ENCODE peak calls at places on chromosomes 13 and 19, in six cellular contexts. One of them, this sample, is unnamed.

GRCh38 chr13:66803759-66804456 is 426.2 kb downstream of the PCDH9 start:
- DNase-seq in Calu3: no peak
- DNase-seq in GM20000: no peak
- DNase-seq in foreskin fibroblast: peak
- DNase-seq in omental fat pad: no peak
- DNase-seq in hepatocyte: no peak
- DNase-seq in this sample: no peak

GRCh38 chr13:50529154-50529882 is 314.2 kb downstream of the DLEU7 start:
- DNase-seq in Calu3: peak
- DNase-seq in GM20000: no peak
- DNase-seq in foreskin fibroblast: peak
- DNase-seq in omental fat pad: no peak
- DNase-seq in hepatocyte: peak
- DNase-seq in this sample: no peak

GRCh38 chr13:26502826-26503225 is 54.7 kb upstream of the WASF3 start:
- DNase-seq in Calu3: no peak
- DNase-seq in GM20000: no peak
- DNase-seq in foreskin fibroblast: peak
- DNase-seq in omental fat pad: no peak
- DNase-seq in hepatocyte: peak
- DNase-seq in this sample: no peak

GRCh38 chr13:47672245-47672975 is 328.7 kb downstream of the SUCLA2 start:
- DNase-seq in Calu3: no peak
- DNase-seq in GM20000: no peak
- DNase-seq in foreskin fibroblast: peak
- DNase-seq in omental fat pad: no peak
- DNase-seq in hepatocyte: no peak
- DNase-seq in this sample: no peak

GRCh38 chr13:90968510-90968909 is 379.0 kb upstream of the MIR17HG start:
- DNase-seq in Calu3: peak
- DNase-seq in GM20000: peak
- DNase-seq in foreskin fibroblast: no peak
- DNase-seq in omental fat pad: no peak
- DNase-seq in hepatocyte: peak
- DNase-seq in this sample: no peak

GRCh38 chr19:3378352-3379146 is 12.2 kb downstream of the NFIC start:
- DNase-seq in Calu3: no peak
- DNase-seq in GM20000: no peak
- DNase-seq in foreskin fibroblast: no peak
- DNase-seq in omental fat pad: no peak
- DNase-seq in hepatocyte: no peak
- DNase-seq in this sample: no peak

GRCh38 chr13:35716186-35716585 is 239.7 kb upstream of the MAB21L1 start:
- DNase-seq in Calu3: peak
- DNase-seq in GM20000: no peak
- DNase-seq in foreskin fibroblast: peak
- DNase-seq in omental fat pad: no peak
- DNase-seq in hepatocyte: peak
- DNase-seq in this sample: no peak

GRCh38 chr13:101875717-101876393 is 423.4 kb downstream of the ITGBL1 start:
- DNase-seq in Calu3: peak
- DNase-seq in GM20000: no peak
- DNase-seq in foreskin fibroblast: peak
- DNase-seq in omental fat pad: no peak
- DNase-seq in hepatocyte: peak
- DNase-seq in this sample: no peak

GRCh38 chr19:53696951-53697350 is 65.2 kb downstream of the DPRX start:
- DNase-seq in Calu3: no peak
- DNase-seq in GM20000: no peak
- DNase-seq in foreskin fibroblast: no peak
- DNase-seq in omental fat pad: no peak
- DNase-seq in hepatocyte: no peak
- DNase-seq in this sample: no peak

GRCh38 chr19:17687857-17688784 is at the start of gene UNC13A:
- DNase-seq in Calu3: peak
- DNase-seq in GM20000: peak
- DNase-seq in foreskin fibroblast: peak
- DNase-seq in omental fat pad: no peak
- DNase-seq in hepatocyte: peak
- DNase-seq in this sample: peak

GRCh38 chr13:91133941-91134772 is 213.3 kb upstream of the MIR17HG start:
- DNase-seq in Calu3: peak
- DNase-seq in GM20000: peak
- DNase-seq in foreskin fibroblast: peak
- DNase-seq in omental fat pad: no peak
- DNase-seq in hepatocyte: peak
- DNase-seq in this sample: no peak

GRCh38 chr13:109971745-109972090 is 185.3 kb upstream of the IRS2 start:
- DNase-seq in Calu3: no peak
- DNase-seq in GM20000: no peak
- DNase-seq in foreskin fibroblast: peak
- DNase-seq in omental fat pad: no peak
- DNase-seq in hepatocyte: no peak
- DNase-seq in this sample: no peak

GRCh38 chr13:50162001-50162400 is 146.8 kb downstream of the KCNRG start:
- DNase-seq in Calu3: no peak
- DNase-seq in GM20000: no peak
- DNase-seq in foreskin fibroblast: peak
- DNase-seq in omental fat pad: no peak
- DNase-seq in hepatocyte: peak
- DNase-seq in this sample: no peak

GRCh38 chr13:76854894-76855293 is 31.3 kb downstream of the KCTD12 start:
- DNase-seq in Calu3: no peak
- DNase-seq in GM20000: no peak
- DNase-seq in foreskin fibroblast: peak
- DNase-seq in omental fat pad: no peak
- DNase-seq in hepatocyte: no peak
- DNase-seq in this sample: no peak

GRCh38 chr19:55383789-55384575 is at the start of gene TMEM238:
- DNase-seq in Calu3: peak
- DNase-seq in GM20000: peak
- DNase-seq in foreskin fibroblast: peak
- DNase-seq in omental fat pad: no peak
- DNase-seq in hepatocyte: peak
- DNase-seq in this sample: peak

GRCh38 chr19:47111081-47111589 is 2.4 kb downstream of the ZC3H4 start:
- DNase-seq in Calu3: no peak
- DNase-seq in GM20000: no peak
- DNase-seq in foreskin fibroblast: no peak
- DNase-seq in omental fat pad: no peak
- DNase-seq in hepatocyte: no peak
- DNase-seq in this sample: peak

GRCh38 chr19:38975214-38975860 is at the start of gene FBXO17:
- DNase-seq in Calu3: peak
- DNase-seq in GM20000: peak
- DNase-seq in foreskin fibroblast: peak
- DNase-seq in omental fat pad: no peak
- DNase-seq in hepatocyte: peak
- DNase-seq in this sample: no peak

GRCh38 chr13:96834626-96835025 is 159.7 kb downstream of the OXGR1 start:
- DNase-seq in Calu3: no peak
- DNase-seq in GM20000: no peak
- DNase-seq in foreskin fibroblast: no peak
- DNase-seq in omental fat pad: no peak
- DNase-seq in hepatocyte: no peak
- DNase-seq in this sample: no peak

GRCh38 chr13:34162545-34162936 is 344.6 kb downstream of the RFC3 start:
- DNase-seq in Calu3: no peak
- DNase-seq in GM20000: no peak
- DNase-seq in foreskin fibroblast: peak
- DNase-seq in omental fat pad: no peak
- DNase-seq in hepatocyte: no peak
- DNase-seq in this sample: no peak

GRCh38 chr19:51448745-51449093 is 9.5 kb downstream of the SIGLEC8 start:
- DNase-seq in Calu3: no peak
- DNase-seq in GM20000: no peak
- DNase-seq in foreskin fibroblast: no peak
- DNase-seq in omental fat pad: no peak
- DNase-seq in hepatocyte: no peak
- DNase-seq in this sample: no peak

GRCh38 chr19:33529094-33529676 is 7.6 kb upstream of the PEPD start:
- DNase-seq in Calu3: no peak
- DNase-seq in GM20000: no peak
- DNase-seq in foreskin fibroblast: no peak
- DNase-seq in omental fat pad: no peak
- DNase-seq in hepatocyte: no peak
- DNase-seq in this sample: no peak

GRCh38 chr19:49676136-49676689 is 858 bp upstream of the PRMT1 start:
- DNase-seq in Calu3: no peak
- DNase-seq in GM20000: peak
- DNase-seq in foreskin fibroblast: peak
- DNase-seq in omental fat pad: no peak
- DNase-seq in hepatocyte: peak
- DNase-seq in this sample: no peak

GRCh38 chr13:53138369-53139036 is 109.9 kb downstream of the OLFM4 start:
- DNase-seq in Calu3: no peak
- DNase-seq in GM20000: no peak
- DNase-seq in foreskin fibroblast: peak
- DNase-seq in omental fat pad: no peak
- DNase-seq in hepatocyte: peak
- DNase-seq in this sample: no peak

GRCh38 chr19:18251587-18252369 is 22.5 kb downstream of the IQCN start:
- DNase-seq in Calu3: peak
- DNase-seq in GM20000: peak
- DNase-seq in foreskin fibroblast: peak
- DNase-seq in omental fat pad: peak
- DNase-seq in hepatocyte: peak
- DNase-seq in this sample: peak

GRCh38 chr13:48804836-48805601 is 151.3 kb downstream of the CYSLTR2 start:
- DNase-seq in Calu3: no peak
- DNase-seq in GM20000: no peak
- DNase-seq in foreskin fibroblast: peak
- DNase-seq in omental fat pad: no peak
- DNase-seq in hepatocyte: no peak
- DNase-seq in this sample: no peak

GRCh38 chr13:71906438-71906837 is 39.4 kb upstream of the DACH1 start:
- DNase-seq in Calu3: no peak
- DNase-seq in GM20000: no peak
- DNase-seq in foreskin fibroblast: no peak
- DNase-seq in omental fat pad: no peak
- DNase-seq in hepatocyte: no peak
- DNase-seq in this sample: no peak

GRCh38 chr19:7861619-7862412 is 12.4 kb downstream of the PRR36 start:
- DNase-seq in Calu3: no peak
- DNase-seq in GM20000: no peak
- DNase-seq in foreskin fibroblast: no peak
- DNase-seq in omental fat pad: no peak
- DNase-seq in hepatocyte: no peak
- DNase-seq in this sample: no peak

GRCh38 chr13:30718661-30719520 is 16.5 kb upstream of the ALOX5AP start:
- DNase-seq in Calu3: no peak
- DNase-seq in GM20000: no peak
- DNase-seq in foreskin fibroblast: peak
- DNase-seq in omental fat pad: no peak
- DNase-seq in hepatocyte: no peak
- DNase-seq in this sample: no peak

GRCh38 chr13:89925107-89925506 is 1422.4 kb upstream of the MIR17HG start:
- DNase-seq in Calu3: peak
- DNase-seq in GM20000: no peak
- DNase-seq in foreskin fibroblast: no peak
- DNase-seq in omental fat pad: no peak
- DNase-seq in hepatocyte: peak
- DNase-seq in this sample: no peak
- TF ChIP-seq CTCF in Calu3: no peak
- TF ChIP-seq CTCF in GM20000: no peak
- TF ChIP-seq CTCF in foreskin fibroblast: no peak
- TF ChIP-seq CTCF in omental fat pad: no peak
- TF ChIP-seq CTCF in hepatocyte: peak
- TF ChIP-seq CTCF in this sample: no peak

GRCh38 chr13:42836930-42837329 is 55.5 kb downstream of the FAM216B start:
- DNase-seq in Calu3: peak
- DNase-seq in GM20000: no peak
- DNase-seq in foreskin fibroblast: peak
- DNase-seq in omental fat pad: no peak
- DNase-seq in hepatocyte: peak
- DNase-seq in this sample: no peak
- TF ChIP-seq CTCF in Calu3: no peak
- TF ChIP-seq CTCF in GM20000: no peak
- TF ChIP-seq CTCF in foreskin fibroblast: peak
- TF ChIP-seq CTCF in omental fat pad: no peak
- TF ChIP-seq CTCF in hepatocyte: peak
- TF ChIP-seq CTCF in this sample: no peak

DNA sequence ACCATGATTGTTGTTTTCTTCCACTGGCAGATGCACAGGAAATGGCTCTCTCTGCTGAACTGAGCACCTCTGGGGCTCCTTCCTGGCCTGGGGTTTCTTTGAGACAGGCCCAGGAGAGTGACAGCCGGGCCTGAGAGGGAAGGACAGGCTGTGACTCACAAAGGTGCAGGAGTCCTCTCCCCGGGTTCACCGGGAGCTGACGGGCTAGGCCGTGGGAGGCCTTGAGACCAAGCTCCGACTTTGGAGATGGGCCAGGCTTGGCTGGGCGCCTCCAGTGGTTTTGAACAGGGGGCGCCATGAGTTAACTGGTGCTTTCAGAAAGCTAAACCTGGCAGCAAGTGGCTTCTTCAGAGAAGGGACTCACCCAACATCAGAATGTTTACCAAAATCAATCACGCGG is 143.4 kb downstream of the URI1 start:
- DNase-seq in Calu3: peak
- DNase-seq in GM20000: no peak
- DNase-seq in foreskin fibroblast: no peak
- DNase-seq in omental fat pad: no peak
- DNase-seq in hepatocyte: no peak
- DNase-seq in this sample: no peak
- TF ChIP-seq CTCF in Calu3: no peak
- TF ChIP-seq CTCF in GM20000: no peak
- TF ChIP-seq CTCF in foreskin fibroblast: no peak
- TF ChIP-seq CTCF in omental fat pad: no peak
- TF ChIP-seq CTCF in hepatocyte: no peak
- TF ChIP-seq CTCF in this sample: no peak

GRCh38 chr13:32713397-32713796 is 127.1 kb downstream of the PDS5B start:
- DNase-seq in Calu3: no peak
- DNase-seq in GM20000: no peak
- DNase-seq in foreskin fibroblast: no peak
- DNase-seq in omental fat pad: no peak
- DNase-seq in hepatocyte: no peak
- DNase-seq in this sample: no peak
- TF ChIP-seq CTCF in Calu3: no peak
- TF ChIP-seq CTCF in GM20000: no peak
- TF ChIP-seq CTCF in foreskin fibroblast: no peak
- TF ChIP-seq CTCF in omental fat pad: no peak
- TF ChIP-seq CTCF in hepatocyte: no peak
- TF ChIP-seq CTCF in this sample: no peak

DNA sequence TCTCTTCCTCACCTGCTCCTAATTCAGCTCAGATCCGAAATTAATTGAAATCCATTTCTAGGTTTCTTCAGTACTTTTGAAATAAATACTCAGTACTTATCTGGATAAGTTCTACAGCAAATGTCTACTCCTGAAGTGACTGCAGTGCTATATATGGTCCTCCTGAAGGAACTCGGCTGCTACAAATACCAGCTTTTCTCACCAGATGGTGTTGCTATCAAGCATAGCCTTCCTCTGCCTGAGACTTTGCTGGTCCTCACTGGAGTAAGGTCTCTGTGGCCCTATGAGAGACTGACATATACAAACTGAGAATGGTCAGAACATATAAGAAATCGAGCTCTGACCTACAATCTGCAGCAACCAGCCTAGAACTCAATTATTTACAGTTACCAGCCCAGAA is 161.6 kb downstream of the NDFIP2 start:
- DNase-seq in Calu3: no peak
- DNase-seq in GM20000: no peak
- DNase-seq in foreskin fibroblast: no peak
- DNase-seq in omental fat pad: no peak
- DNase-seq in hepatocyte: no peak
- DNase-seq in this sample: no peak
- TF ChIP-seq CTCF in Calu3: no peak
- TF ChIP-seq CTCF in GM20000: no peak
- TF ChIP-seq CTCF in foreskin fibroblast: no peak
- TF ChIP-seq CTCF in omental fat pad: no peak
- TF ChIP-seq CTCF in hepatocyte: no peak
- TF ChIP-seq CTCF in this sample: no peak

This sample was measured in natural killer cell.